ENCODE peak calls at places on chromosomes 13 and 19, in four cellular contexts. One of them, this sample, is unnamed.

GRCh38 chr13:104984296-104984818 is 1551.1 kb downstream of the EFNB2 start:
- DNase-seq in sigmoid colon: peak
- DNase-seq in SK-N-SH: peak
- DNase-seq in upper lobe of left lung: no peak
- DNase-seq in this sample: no peak

GRCh38 chr19:44658069-44658727 is 13.1 kb upstream of the CEACAM19 start:
- DNase-seq in sigmoid colon: no peak
- DNase-seq in SK-N-SH: no peak
- DNase-seq in upper lobe of left lung: no peak
- DNase-seq in this sample: no peak

GRCh38 chr13:44237276-44237767 is 136.3 kb upstream of the SERP2 start:
- DNase-seq in sigmoid colon: peak
- DNase-seq in SK-N-SH: peak
- DNase-seq in upper lobe of left lung: no peak
- DNase-seq in this sample: no peak

GRCh38 chr13:100573121-100573520 is 15.5 kb downstream of the GGACT start:
- DNase-seq in sigmoid colon: peak
- DNase-seq in SK-N-SH: peak
- DNase-seq in upper lobe of left lung: no peak
- DNase-seq in this sample: no peak

GRCh38 chr19:48443262-48443661 is 2.5 kb upstream of the GRWD1 start:
- DNase-seq in sigmoid colon: no peak
- DNase-seq in SK-N-SH: no peak
- DNase-seq in upper lobe of left lung: peak
- DNase-seq in this sample: no peak

GRCh38 chr13:43608400-43609137 is 178.2 kb downstream of the ENOX1 start:
- DNase-seq in sigmoid colon: no peak
- DNase-seq in SK-N-SH: no peak
- DNase-seq in upper lobe of left lung: no peak
- DNase-seq in this sample: peak

GRCh38 chr13:38880397-38880796 is 110.2 kb downstream of the STOML3 start:
- DNase-seq in sigmoid colon: no peak
- DNase-seq in SK-N-SH: no peak
- DNase-seq in upper lobe of left lung: no peak
- DNase-seq in this sample: no peak

GRCh38 chr19:2517881-2518601 is 42.1 kb downstream of the GADD45B start:
- DNase-seq in sigmoid colon: no peak
- DNase-seq in SK-N-SH: no peak
- DNase-seq in upper lobe of left lung: no peak
- DNase-seq in this sample: no peak

GRCh38 chr13:59513686-59514085 is 650.0 kb downstream of the DIAPH3 start:
- DNase-seq in sigmoid colon: no peak
- DNase-seq in SK-N-SH: no peak
- DNase-seq in upper lobe of left lung: no peak
- DNase-seq in this sample: no peak

GRCh38 chr19:18304194-18304495 is 18.7 kb downstream of the LSM4 start:
- DNase-seq in sigmoid colon: no peak
- DNase-seq in SK-N-SH: no peak
- DNase-seq in upper lobe of left lung: no peak
- DNase-seq in this sample: no peak

GRCh38 chr19:34677386-34678084 is at the start of gene ZNF302:
- DNase-seq in sigmoid colon: peak
- DNase-seq in SK-N-SH: peak
- DNase-seq in upper lobe of left lung: peak
- DNase-seq in this sample: peak
- TF ChIP-seq EP300 in sigmoid colon: no peak
- TF ChIP-seq EP300 in SK-N-SH: peak
- TF ChIP-seq EP300 in upper lobe of left lung: peak
- TF ChIP-seq EP300 in this sample: peak

DNA sequence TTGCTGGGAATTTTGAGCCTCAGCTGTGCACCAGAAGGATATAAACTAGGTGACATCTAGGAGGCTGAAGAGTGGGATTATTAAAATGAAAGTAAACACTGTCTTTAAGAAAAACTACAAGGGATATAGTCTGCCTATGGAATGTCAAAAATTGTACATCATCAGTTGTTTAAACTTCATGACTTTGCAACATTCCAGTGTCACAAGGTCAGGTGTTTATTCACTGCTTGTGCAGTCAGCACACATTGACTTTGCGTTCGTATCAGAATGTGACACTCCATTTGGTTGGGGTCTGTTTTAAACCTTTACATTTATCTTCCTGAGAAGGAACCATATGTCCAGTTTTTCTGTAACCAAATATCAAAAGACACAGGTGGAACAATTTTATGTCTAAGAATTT is 85.6 kb downstream of the KL start:
- DNase-seq in sigmoid colon: no peak
- DNase-seq in SK-N-SH: no peak
- DNase-seq in upper lobe of left lung: no peak
- DNase-seq in this sample: no peak
- TF ChIP-seq POLR2AphosphoS5 in sigmoid colon: no peak
- TF ChIP-seq POLR2AphosphoS5 in SK-N-SH: no peak
- TF ChIP-seq POLR2AphosphoS5 in upper lobe of left lung: no peak
- TF ChIP-seq POLR2AphosphoS5 in this sample: no peak

GRCh38 chr19:13040232-13040915 is 45.1 kb downstream of the NFIX start:
- DNase-seq in sigmoid colon: no peak
- DNase-seq in SK-N-SH: no peak
- DNase-seq in upper lobe of left lung: no peak
- DNase-seq in this sample: no peak
- H3K27ac ChIP-seq in sigmoid colon: peak
- H3K27ac ChIP-seq in SK-N-SH: peak
- H3K27ac ChIP-seq in upper lobe of left lung: peak
- H3K27ac ChIP-seq in this sample: peak

GRCh38 chr19:4077800-4078683 is 11.3 kb upstream of the ZBTB7A start:
- DNase-seq in sigmoid colon: peak
- DNase-seq in SK-N-SH: no peak
- DNase-seq in upper lobe of left lung: peak
- DNase-seq in this sample: no peak
- TF ChIP-seq EP300 in sigmoid colon: no peak
- TF ChIP-seq EP300 in SK-N-SH: no peak
- TF ChIP-seq EP300 in upper lobe of left lung: no peak
- TF ChIP-seq EP300 in this sample: no peak

GRCh38 chr19:16463991-16464575 is 7.7 kb downstream of the EPS15L1 start:
- DNase-seq in sigmoid colon: no peak
- DNase-seq in SK-N-SH: peak
- DNase-seq in upper lobe of left lung: no peak
- DNase-seq in this sample: no peak
- TF ChIP-seq POLR2AphosphoS5 in sigmoid colon: no peak
- TF ChIP-seq POLR2AphosphoS5 in SK-N-SH: no peak
- TF ChIP-seq POLR2AphosphoS5 in upper lobe of left lung: no peak
- TF ChIP-seq POLR2AphosphoS5 in this sample: no peak

GRCh38 chr19:7617172-7617571 is 12.2 kb downstream of the XAB2 start:
- DNase-seq in sigmoid colon: no peak
- DNase-seq in SK-N-SH: no peak
- DNase-seq in upper lobe of left lung: no peak
- DNase-seq in this sample: no peak

GRCh38 chr19:7618771-7619510 is 10.4 kb downstream of the XAB2 start:
- DNase-seq in sigmoid colon: no peak
- DNase-seq in SK-N-SH: peak
- DNase-seq in upper lobe of left lung: peak
- DNase-seq in this sample: no peak

GRCh38 chr19:7617735-7618134 is 11.6 kb downstream of the XAB2 start:
- DNase-seq in sigmoid colon: no peak
- DNase-seq in SK-N-SH: no peak
- DNase-seq in upper lobe of left lung: peak
- DNase-seq in this sample: no peak

GRCh38 chr19:7619671-7620441 is 9.5 kb downstream of the XAB2 start:
- DNase-seq in sigmoid colon: no peak
- DNase-seq in SK-N-SH: no peak
- DNase-seq in upper lobe of left lung: peak
- DNase-seq in this sample: no peak

DNA sequence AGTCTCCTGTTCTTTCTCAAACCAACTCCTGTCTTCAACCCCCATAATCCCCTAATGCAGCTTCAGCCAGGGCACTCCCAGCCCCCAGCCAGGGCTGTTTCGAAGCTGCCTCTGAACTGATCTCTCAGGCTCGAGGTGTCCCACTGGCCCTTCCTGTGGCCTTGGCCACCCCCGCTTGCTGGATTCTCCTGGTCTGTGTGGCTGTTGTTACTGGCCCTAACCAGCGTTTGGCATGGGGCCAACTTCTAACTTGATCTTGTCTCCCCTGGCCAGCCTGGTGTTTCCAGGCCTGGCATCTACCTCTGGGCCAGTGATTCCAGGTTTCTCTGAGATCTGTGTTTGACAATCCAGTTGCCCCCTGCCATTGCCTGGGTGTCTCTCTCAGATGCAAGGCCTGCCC is 11.0 kb downstream of the XAB2 start:
- DNase-seq in sigmoid colon: no peak
- DNase-seq in SK-N-SH: peak
- DNase-seq in upper lobe of left lung: no peak
- DNase-seq in this sample: no peak
- H3K27ac ChIP-seq in sigmoid colon: no peak
- H3K27ac ChIP-seq in SK-N-SH: peak
- H3K27ac ChIP-seq in upper lobe of left lung: peak
- H3K27ac ChIP-seq in this sample: no peak

DNA sequence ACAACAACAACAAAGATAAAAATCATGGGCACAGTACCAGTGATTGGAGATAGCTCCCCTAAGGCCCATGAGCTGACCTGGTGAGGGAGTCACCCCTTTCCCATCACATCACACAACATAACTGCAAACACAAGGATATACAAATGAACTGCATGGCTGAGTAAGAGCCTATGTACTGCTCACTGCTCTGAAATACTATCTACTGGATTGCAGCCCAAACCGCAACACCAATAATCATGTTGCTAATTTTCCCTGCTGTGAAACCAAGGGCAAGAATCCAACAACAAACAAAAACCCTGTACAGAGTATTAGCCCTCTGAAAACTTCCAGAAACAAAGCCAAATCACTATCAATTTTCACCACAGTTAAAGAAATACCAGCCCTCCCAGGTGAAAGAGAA is 1893.2 kb downstream of the PCDH9 start:
- DNase-seq in sigmoid colon: no peak
- DNase-seq in SK-N-SH: no peak
- DNase-seq in upper lobe of left lung: no peak
- DNase-seq in this sample: no peak
- TF ChIP-seq EP300 in sigmoid colon: no peak
- TF ChIP-seq EP300 in SK-N-SH: no peak
- TF ChIP-seq EP300 in upper lobe of left lung: no peak
- TF ChIP-seq EP300 in this sample: no peak

GRCh38 chr19:49553451-49554271 is 25.9 kb downstream of the RCN3 start:
- DNase-seq in sigmoid colon: no peak
- DNase-seq in SK-N-SH: no peak
- DNase-seq in upper lobe of left lung: no peak
- DNase-seq in this sample: no peak

GRCh38 chr19:49555600-49556411 is 24.6 kb downstream of the NOSIP start:
- DNase-seq in sigmoid colon: peak
- DNase-seq in SK-N-SH: peak
- DNase-seq in upper lobe of left lung: peak
- DNase-seq in this sample: no peak

GRCh38 chr19:49552749-49553148 is 24.9 kb downstream of the RCN3 start:
- DNase-seq in sigmoid colon: no peak
- DNase-seq in SK-N-SH: no peak
- DNase-seq in upper lobe of left lung: no peak
- DNase-seq in this sample: no peak

GRCh38 chr19:49556412-49557398 is 23.7 kb downstream of the NOSIP start:
- DNase-seq in sigmoid colon: no peak
- DNase-seq in SK-N-SH: no peak
- DNase-seq in upper lobe of left lung: peak
- DNase-seq in this sample: no peak

GRCh38 chr19:49554701-49555181 is 25.6 kb downstream of the NOSIP start:
- DNase-seq in sigmoid colon: no peak
- DNase-seq in SK-N-SH: no peak
- DNase-seq in upper lobe of left lung: no peak
- DNase-seq in this sample: no peak
- TF ChIP-seq POLR2AphosphoS5 in sigmoid colon: peak
- TF ChIP-seq POLR2AphosphoS5 in SK-N-SH: no peak
- TF ChIP-seq POLR2AphosphoS5 in upper lobe of left lung: peak
- TF ChIP-seq POLR2AphosphoS5 in this sample: peak

This sample was measured in esophagus muscularis mucosa.